ENCODE peak calls at places on chromosomes 3 and 15, in eight cellular contexts. N is K562, A is HepG2, K is GM12878, L is Panc1, M is upper lobe of left lung, R is HCT116, T is GM23338. U is an unnamed sample.

GRCh38 chr3:126557761-126558160 is 971 bp downstream of the C3orf22 start:
- ATAC-seq in N (no peak), A (peak; percentile 22), K (no peak), L (no peak), M (peak; percentile 7), R (no peak), T (peak; percentile 52), U (no peak)

GRCh38 chr3:65713016-65713415 is 325.7 kb downstream of the MAGI1 start:
- ATAC-seq in N (no peak), A (no peak), K (no peak), L (no peak), M (no peak), R (no peak), T (peak; percentile 86), U (no peak)

GRCh38 chr3:138688871-138689299 is 80.3 kb downstream of the FAIM start:
- ATAC-seq in N (peak; percentile 46), A (peak; percentile 84), K (no peak), L (no peak), M (no peak), R (no peak), T (no peak), U (no peak)

GRCh38 chr15:61893146-61893545 is 167.1 kb downstream of the VPS13C start:
- ATAC-seq in N (no peak), A (no peak), K (no peak), L (no peak), M (no peak), R (no peak), T (no peak), U (no peak)

GRCh38 chr15:33810806-33811205 is 157.5 kb upstream of the CHRM5 start:
- ATAC-seq in N (no peak), A (no peak), K (no peak), L (no peak), M (no peak), R (no peak), T (no peak), U (no peak)

GRCh38 chr3:14491396-14492190 is 48.5 kb downstream of the GRIP2 start:
- ATAC-seq in N (peak; percentile 29), A (no peak), K (no peak), L (peak; percentile 19), M (no peak), R (no peak), T (no peak), U (no peak)

GRCh38 chr3:48635222-48636021 is at the start of gene SLC26A6:
- ATAC-seq in N (peak; percentile 98), A (peak; percentile 91), K (peak; percentile 96), L (peak; percentile 97), M (peak; percentile 99), R (peak; percentile 92), T (peak; percentile 88), U (peak; percentile 99)

GRCh38 chr15:38460543-38460942 is 6.6 kb downstream of the FAM98B start:
- ATAC-seq in N (no peak), A (no peak), K (peak; percentile 50), L (no peak), M (no peak), R (no peak), T (no peak), U (no peak)

GRCh38 chr3:16932877-16933276 is 48.1 kb downstream of the PLCL2 start:
- ATAC-seq in N (no peak), A (no peak), K (peak; percentile 33), L (no peak), M (no peak), R (no peak), T (no peak), U (no peak)

GRCh38 chr15:81013396-81013929 is 12.7 kb downstream of the TLNRD1 start:
- ATAC-seq in N (no peak), A (no peak), K (no peak), L (no peak), M (no peak), R (no peak), T (no peak), U (no peak)

GRCh38 chr15:78838480-78838879 is 27.2 kb upstream of the ADAMTS7 start:
- ATAC-seq in N (no peak), A (no peak), K (no peak), L (no peak), M (peak; percentile 41), R (no peak), T (no peak), U (peak; percentile 69)

GRCh38 chr3:4627651-4628375 is 134.7 kb downstream of the ITPR1 start:
- ATAC-seq in N (peak; percentile 51), A (no peak), K (no peak), L (no peak), M (no peak), R (no peak), T (no peak), U (no peak)

GRCh38 chr15:80732148-80732547 is 37.0 kb downstream of the ABHD17C start:
- ATAC-seq in N (no peak), A (no peak), K (no peak), L (no peak), M (no peak), R (no peak), T (no peak), U (no peak)

GRCh38 chr3:33171580-33171979 is 47.0 kb downstream of the SUSD5 start:
- ATAC-seq in N (no peak), A (no peak), K (no peak), L (no peak), M (no peak), R (no peak), T (no peak), U (no peak)

GRCh38 chr15:72227192-72227586 is 3.8 kb downstream of the PKM start:
- ATAC-seq in N (no peak), A (no peak), K (peak; percentile 3), L (no peak), M (no peak), R (peak; percentile 3), T (no peak), U (no peak)

GRCh38 chr15:41894251-41894790 is 468 bp upstream of the SPTBN5 start:
- ATAC-seq in N (peak; percentile 8), A (peak; percentile 31), K (no peak), L (peak; percentile 5), M (peak; percentile 3), R (peak; percentile 45), T (peak; percentile 9), U (no peak)

GRCh38 chr3:66038726-66039589 is at the start of gene MAGI1:
- ATAC-seq in N (peak; percentile 95), A (peak; percentile 87), K (peak; percentile 89), L (peak; percentile 95), M (peak; percentile 94), R (peak; percentile 85), T (peak; percentile 67), U (peak; percentile 93)

GRCh38 chr15:85625431-85625830 is 169.3 kb downstream of the KLHL25 start:
- ATAC-seq in N (no peak), A (no peak), K (peak; percentile 28), L (no peak), M (no peak), R (no peak), T (no peak), U (no peak)

GRCh38 chr15:70437089-70437488 is 326.3 kb downstream of the UACA start:
- ATAC-seq in N (no peak), A (peak; percentile 88), K (no peak), L (no peak), M (no peak), R (no peak), T (no peak), U (no peak)
- H3K4me1 ChIP-seq in N (peaks cover 28% of the 10 kb centered on the region), A (peaks cover 36% of the 10 kb centered on the region), K (peaks cover 29% of the 10 kb centered on the region), L (peaks cover 18% of the 10 kb centered on the region), M (no peaks in the 10 kb centered on the region), R (no peaks in the 10 kb centered on the region), T (no peaks in the 10 kb centered on the region), U (no peaks in the 10 kb centered on the region)

GRCh38 chr15:92339361-92339760 is 54.3 kb upstream of the ST8SIA2 start:
- ATAC-seq in N (no peak), A (no peak), K (no peak), L (no peak), M (no peak), R (no peak), T (no peak), U (no peak)
- TF ChIP-seq POLR2AphosphoS5 in N (no peak), A (no peak), K (no peak), L (no peak), M (no peak), R (no peak), T (no peak), U (no peak)

DNA sequence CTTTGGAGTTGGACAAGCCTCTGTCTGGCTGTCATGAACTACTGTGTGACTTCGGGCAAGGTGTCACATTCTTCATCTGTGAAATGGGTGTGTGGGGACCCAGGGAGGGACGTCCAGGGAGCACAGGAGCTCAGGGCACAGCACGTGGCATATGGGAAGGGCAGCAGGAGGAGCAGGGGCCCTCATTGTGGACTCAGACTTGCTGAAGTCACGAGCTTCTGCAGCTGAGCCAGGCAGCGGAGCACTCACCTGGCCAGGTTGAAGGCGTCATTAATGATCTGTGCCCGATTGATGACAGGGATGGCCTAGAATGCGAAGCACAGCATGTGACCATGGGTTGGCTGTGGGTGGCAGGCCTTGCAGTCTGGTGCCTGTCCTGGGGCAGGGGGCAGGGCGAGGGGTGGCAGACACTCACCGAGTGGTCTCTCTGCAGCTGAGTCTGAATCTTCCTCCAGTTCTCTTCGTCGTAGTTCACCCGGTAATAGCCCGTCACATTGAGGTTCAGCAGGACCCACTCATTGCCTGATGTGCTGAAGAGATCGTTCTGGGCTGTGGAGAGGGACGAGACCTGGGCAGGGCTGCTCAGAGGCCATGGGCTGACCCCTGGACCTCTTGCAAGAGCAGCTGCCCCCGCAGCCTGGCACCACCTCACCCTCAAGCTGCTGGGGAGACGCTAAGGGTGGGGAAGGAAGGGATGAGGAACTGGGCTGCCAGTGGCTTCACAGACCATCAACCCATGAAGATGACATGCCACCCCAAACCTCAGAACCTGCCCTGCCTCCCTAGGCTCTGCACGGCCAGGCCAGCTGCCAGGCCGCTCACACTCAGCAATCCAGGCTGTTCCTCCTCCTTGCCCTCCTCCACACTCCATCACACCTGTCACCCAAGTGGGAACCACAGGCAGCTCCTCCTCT is 15.4 kb downstream of the ANPEP start:
- ATAC-seq in N (no peak), A (no peak), K (no peak), L (no peak), M (no peak), R (no peak), T (no peak), U (no peak)
- H3K4me1 ChIP-seq in N (no peaks in the 10 kb centered on the region), A (peaks cover 20% of the 10 kb centered on the region), K (no peaks in the 10 kb centered on the region), L (no peaks in the 10 kb centered on the region), M (peaks cover 9% of the 10 kb centered on the region), R (peaks cover 4% of the 10 kb centered on the region), T (no peaks in the 10 kb centered on the region), U (no peaks in the 10 kb centered on the region)

GRCh38 chr3:159604151-159604581 is 384.5 kb upstream of the IL12A start:
- ATAC-seq in N (no peak), A (no peak), K (no peak), L (no peak), M (peak; percentile 20), R (no peak), T (no peak), U (no peak)

GRCh38 chr3:159605776-159606175 is 382.9 kb upstream of the IL12A start:
- ATAC-seq in N (no peak), A (no peak), K (no peak), L (no peak), M (no peak), R (no peak), T (no peak), U (no peak)

GRCh38 chr3:159605101-159605500 is 383.5 kb upstream of the IL12A start:
- ATAC-seq in N (no peak), A (no peak), K (no peak), L (no peak), M (no peak), R (no peak), T (no peak), U (no peak)

DNA sequence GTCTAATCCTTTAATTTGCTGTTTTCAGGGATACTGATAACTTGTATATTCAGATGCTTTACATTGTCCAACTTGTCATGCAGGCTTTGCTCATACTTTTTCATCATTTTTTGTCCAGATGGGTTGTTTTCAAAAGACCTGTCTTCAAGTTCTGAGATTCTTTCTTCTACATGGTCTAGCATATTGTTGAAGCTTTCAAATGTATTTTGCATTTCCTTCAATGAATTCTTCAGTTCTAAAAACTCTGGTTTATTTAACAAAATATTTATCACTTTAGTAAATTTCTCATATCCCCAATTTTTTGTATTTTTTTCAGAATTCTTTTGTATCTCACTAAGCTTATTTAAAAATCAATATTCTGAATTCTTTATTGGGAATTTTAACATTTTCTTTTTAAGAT is 388.3 kb upstream of the IL12A start:
- ATAC-seq in N (no peak), A (no peak), K (no peak), L (no peak), M (no peak), R (no peak), T (no peak), U (no peak)
- TF ChIP-seq POLR2AphosphoS5 in N (no peak), A (no peak), K (no peak), L (no peak), M (no peak), R (no peak), T (no peak), U (no peak)